ENCODE peak calls at places on chromosome 17, in nine cellular contexts. S, K, V, E, F, P, X, L and J are unnamed samples.

GRCh38 chr17:66747561-66748275 is 87.2 kb upstream of the CACNG5 start:
- DNase-seq in K (no peak), P (no peak), L (no peak), S (no peak), X (peak), E (no peak), V (no peak), F (no peak), J (peak)

GRCh38 chr17:78263063-78263735 is 31.8 kb downstream of the TMEM235 start:
- DNase-seq in K (no peak), V (no peak), F (no peak), L (no peak), E (no peak), S (peak), P (no peak), X (no peak), J (no peak)

GRCh38 chr17:80348551-80349436 is 66.2 kb upstream of the ENDOV start:
- DNase-seq in P (peak), F (peak), L (peak), E (no peak), X (peak), V (no peak), K (no peak), S (no peak), J (no peak)

GRCh38 chr17:75428775-75429469 is 23.4 kb upstream of the GRB2 start:
- DNase-seq in F (no peak), P (no peak), K (no peak), L (no peak), E (no peak), X (peak), S (no peak), V (no peak), J (no peak)

GRCh38 chr17:41711669-41712400 is at the start of gene GAST:
- DNase-seq in E (no peak), P (no peak), S (no peak), F (no peak), X (no peak), V (no peak), K (no peak), L (no peak), J (no peak)

GRCh38 chr17:61579961-61580360 is 11.1 kb downstream of the NACA2 start:
- DNase-seq in X (peak), L (no peak), K (no peak), V (no peak), S (no peak), P (no peak), F (no peak), E (no peak), J (no peak)

GRCh38 chr17:48215583-48216139 is 108.1 kb downstream of the SNX11 start:
- DNase-seq in P (no peak), S (no peak), E (no peak), L (peak), F (no peak), V (no peak), K (peak), X (peak), J (no peak)

GRCh38 chr17:62573480-62574117 is 53.9 kb upstream of the MRC2 start:
- DNase-seq in P (no peak), X (no peak), K (no peak), S (no peak), V (no peak), E (no peak), F (no peak), L (no peak), J (no peak)